ENCODE peak calls at places on chromosomes 6 and 20, in nine cellular contexts. Y is lung microvascular endothelial cell, A is fibroblast of mammary gland, H is kidney tubule cell, I is GM23248, Q is hypothalamus, J is iPS-NIHi11, Z is activated T-cell treated with anti-CD3 and anti-CD28 coated beads for 48 hours, D is cardiac fibroblast. X is an unnamed sample.

GRCh38 chr20:41308290-41308691 is 9.2 kb downstream of the ZHX3 start:
- DNase-seq in Z (no peak), H (peak; percentile 95), A (peak; percentile 85), Q (no peak), D (peak; percentile 90), I (peak; percentile 86), J (no peak), Y (peak; percentile 80), X (no peak)

GRCh38 chr20:50330504-50331313 is 140.1 kb downstream of the CEBPB start:
- DNase-seq in Z (no peak), D (peak; percentile 69), A (no peak), I (no peak), H (peak; percentile 69), Y (no peak), Q (peak; percentile 10), J (no peak), X (no peak)

GRCh38 chr20:8721098-8721497 is 347.8 kb upstream of the PLCB4 start:
- DNase-seq in J (peak; percentile 37), D (peak; percentile 81), Y (peak; percentile 74), I (peak; percentile 73), Q (peak; percentile 12), H (peak; percentile 60), A (peak; percentile 70), Z (no peak), X (peak; percentile 51)

GRCh38 chr20:1434571-1435336 is 31.9 kb downstream of the NSFL1C start:
- DNase-seq in Q (no peak), I (peak; percentile 91), A (peak; percentile 96), D (peak; percentile 90), Z (peak; percentile 37), J (no peak), H (peak; percentile 58), Y (peak; percentile 97), X (peak; percentile 9)

GRCh38 chr6:31057426-31058003 is 47.2 kb downstream of the MUC22 start:
- DNase-seq in Y (peak; percentile 7), A (peak; percentile 47), Z (no peak), Q (no peak), H (peak; percentile 88), I (peak; percentile 72), J (peak; percentile 23), D (no peak), X (peak; percentile 19)

GRCh38 chr6:26043389-26044139 is 43.7 kb upstream of the HFE start:
- DNase-seq in Q (peak; percentile 61), A (peak; percentile 99), Y (peak; percentile 97), Z (no peak), D (peak; percentile 99), I (peak; percentile 96), H (peak; percentile 98), J (no peak), X (peak; percentile 50)

GRCh38 chr6:167825759-167826229 is 917 bp upstream of the AFDN start:
- DNase-seq in Z (no peak), H (peak; percentile 75), J (peak; percentile 86), Q (peak; percentile 34), A (no peak), I (peak; percentile 76), D (no peak), Y (peak; percentile 45), X (no peak)

GRCh38 chr6:31888281-31889258 is 8.9 kb downstream of the EHMT2 start:
- DNase-seq in A (no peak), I (peak; percentile 40), Z (peak; percentile 45), H (no peak), Q (peak; percentile 12), J (peak; percentile 86), D (peak; percentile 19), Y (peak; percentile 22), X (no peak)

GRCh38 chr6:36722365-36722764 is 24.7 kb downstream of the RAB44 start:
- DNase-seq in I (no peak), A (no peak), H (no peak), Q (no peak), D (no peak), Z (no peak), J (no peak), Y (no peak), X (no peak)

GRCh38 chr20:62938105-62938888 is at the start of gene GID8:
- DNase-seq in Y (peak; percentile 61), J (peak; percentile 66), A (peak; percentile 32), D (peak; percentile 50), Q (no peak), Z (peak; percentile 49), I (peak; percentile 86), H (peak; percentile 52), X (peak; percentile 28)

GRCh38 chr20:48092596-48093280 is 307.5 kb upstream of the SULF2 start:
- DNase-seq in H (no peak), J (no peak), Q (no peak), Y (no peak), Z (no peak), A (no peak), I (no peak), D (no peak), X (no peak)

GRCh38 chr6:166244353-166245045 is 63.7 kb downstream of the PRR18 start:
- DNase-seq in A (no peak), J (no peak), H (no peak), D (no peak), Q (no peak), Y (no peak), Z (no peak), I (no peak), X (no peak)

GRCh38 chr6:51450248-51450957 is 631.7 kb downstream of the TFAP2B start:
- DNase-seq in H (no peak), I (no peak), J (no peak), Y (no peak), A (no peak), Q (no peak), Z (no peak), D (no peak), X (no peak)

GRCh38 chr6:139523986-139524385 is 149.5 kb upstream of the CITED2 start:
- DNase-seq in Z (no peak), J (no peak), Q (no peak), Y (no peak), I (no peak), D (no peak), A (no peak), H (no peak), X (no peak)

GRCh38 chr20:5402903-5403531 is 86.3 kb upstream of the PROKR2 start:
- DNase-seq in J (peak; percentile 62), Q (no peak), A (peak; percentile 11), I (peak; percentile 44), H (peak; percentile 15), Y (peak; percentile 46), D (peak; percentile 21), Z (peak; percentile 15), X (no peak)

GRCh38 chr6:164927288-164928040 is 381.9 kb downstream of the C6orf118 start:
- DNase-seq in D (peak; percentile 71), Z (peak; percentile 39), J (peak; percentile 79), I (peak; percentile 76), Q (peak; percentile 87), Y (peak; percentile 61), A (peak; percentile 46), H (peak; percentile 69), X (peak; percentile 79)

GRCh38 chr6:54801669-54802068 is 44.9 kb upstream of the FAM83B start:
- DNase-seq in J (no peak), D (peak; percentile 26), Y (peak; percentile 20), Z (no peak), H (peak; percentile 80), I (peak; percentile 58), Q (no peak), A (peak; percentile 87), X (no peak)

GRCh38 chr6:157486632-157487031 is 105.6 kb downstream of the ZDHHC14 start:
- DNase-seq in I (no peak), Q (no peak), D (no peak), A (no peak), Z (no peak), H (no peak), Y (no peak), J (no peak), X (no peak)

GRCh38 chr6:710601-711571 is 17.9 kb upstream of the EXOC2 start:
- DNase-seq in Y (peak; percentile 83), I (peak; percentile 82), J (peak; percentile 65), A (peak; percentile 59), D (peak; percentile 65), Q (peak; percentile 59), Z (peak; percentile 40), H (peak; percentile 43), X (peak; percentile 24)

GRCh38 chr6:27503436-27504030 is 30.6 kb upstream of the ZNF184 start:
- DNase-seq in Q (peak; percentile 32), Z (peak; percentile 78), D (peak; percentile 79), A (peak; percentile 83), H (peak; percentile 80), Y (peak; percentile 78), J (peak; percentile 47), I (peak; percentile 68), X (no peak)

X was measured in hippocampal formation.